ENCODE peak calls at places on chromosome 15, in nine cellular contexts. P, Q, H, E, R, F, O, K and U are unnamed samples. For H3K9me3, the result is how much of the 10 kb centered on the place peaks cover.

GRCh38 chr15:59148160-59148810 is 43.3 kb downstream of the CCNB2 start:
- DNase-seq in Q (no peak), E (no peak), O (peak), P (no peak), K (no peak), F (peak), R (no peak), H (no peak), U (no peak)

GRCh38 chr15:85354432-85354831 is 26.0 kb upstream of the AKAP13 start:
- DNase-seq in R (no peak), K (no peak), F (peak), H (no peak), E (no peak), P (no peak), Q (no peak), O (peak), U (no peak)

GRCh38 chr15:99306694-99307338 is 55.5 kb downstream of the LRRC28 start:
- DNase-seq in K (no peak), E (peak), H (peak), P (no peak), F (peak), Q (peak), R (no peak), O (no peak), U (no peak)

GRCh38 chr15:68564173-68564572 is 14.6 kb upstream of the CORO2B start:
- DNase-seq in Q (no peak), E (no peak), H (no peak), F (no peak), P (no peak), R (no peak), O (no peak), K (no peak), U (no peak)

GRCh38 chr15:61195116-61196002 is 33.7 kb downstream of the RORA start:
- DNase-seq in K (peak), H (no peak), E (peak), R (no peak), Q (peak), F (peak), P (no peak), O (peak), U (no peak)

GRCh38 chr15:77251662-77252061 is 168.2 kb downstream of the PEAK1 start:
- DNase-seq in H (no peak), E (no peak), O (peak), P (no peak), F (peak), K (no peak), Q (peak), R (no peak), U (no peak)

GRCh38 chr15:85709250-85709649 is 85.5 kb downstream of the KLHL25 start:
- DNase-seq in P (no peak), H (no peak), K (no peak), R (no peak), O (no peak), F (no peak), Q (no peak), E (no peak), U (no peak)

GRCh38 chr15:81886586-81886985 is 159.2 kb downstream of the MEX3B start:
- DNase-seq in E (no peak), K (no peak), P (no peak), R (no peak), Q (no peak), H (no peak), F (peak), O (peak), U (no peak)

GRCh38 chr15:60130398-60130797 is 126.3 kb downstream of the FOXB1 start:
- DNase-seq in O (no peak), K (no peak), R (no peak), F (peak), Q (no peak), E (no peak), P (no peak), H (no peak), U (no peak)

GRCh38 chr15:96339662-96340347 is 9.3 kb downstream of the NR2F2 start:
- DNase-seq in F (peak), R (no peak), O (no peak), K (no peak), Q (peak), H (no peak), P (no peak), E (peak), U (no peak)

GRCh38 chr15:67133738-67134576 is 68.6 kb downstream of the SMAD3 start:
- DNase-seq in K (peak), R (peak), H (no peak), F (peak), Q (peak), O (peak), P (no peak), E (peak), U (no peak)

GRCh38 chr15:27866505-27867165 is 232.5 kb downstream of the OCA2 start:
- DNase-seq in P (no peak), E (no peak), R (no peak), K (no peak), O (no peak), H (no peak), Q (no peak), F (no peak), U (no peak)

GRCh38 chr15:71651750-71652186 is 158.6 kb upstream of the NR2E3 start:
- DNase-seq in F (peak), O (peak), P (peak), H (peak), K (peak), E (peak), R (no peak), Q (peak), U (no peak)

GRCh38 chr15:58494581-58494980 is 62.8 kb downstream of the LIPC start:
- DNase-seq in R (no peak), Q (no peak), E (no peak), P (no peak), O (no peak), K (no peak), F (no peak), H (no peak), U (no peak)

GRCh38 chr15:58410353-58410752 is 21.4 kb upstream of the LIPC start:
- DNase-seq in H (no peak), R (no peak), K (no peak), O (no peak), Q (no peak), F (no peak), E (no peak), P (no peak), U (no peak)

GRCh38 chr15:29128671-29129070 is 141.0 kb downstream of the NSMCE3 start:
- DNase-seq in R (no peak), O (no peak), H (no peak), F (no peak), P (no peak), E (no peak), K (no peak), Q (no peak), U (no peak)

GRCh38 chr15:26892119-26892518 is 25.3 kb downstream of the GABRA5 start:
- DNase-seq in F (no peak), K (no peak), R (no peak), H (no peak), O (no peak), E (no peak), Q (no peak), P (no peak), U (no peak)

GRCh38 chr15:78082743-78083110 is 5.2 kb upstream of the TBC1D2B start:
- DNase-seq in R (no peak), O (no peak), K (no peak), H (no peak), Q (no peak), E (no peak), P (no peak), F (no peak), U (no peak)

GRCh38 chr15:42994546-42994945 is 74.0 kb upstream of the TTBK2 start:
- DNase-seq in Q (no peak), F (peak), O (peak), H (no peak), E (no peak), P (no peak), K (peak), R (no peak), U (no peak)

GRCh38 chr15:23564798-23565394 is 578 bp upstream of the MKRN3 start:
- DNase-seq in E (no peak), R (no peak), P (no peak), K (no peak), H (no peak), O (peak), Q (peak), F (peak), U (no peak)

GRCh38 chr15:52787123-52787503 is 3.0 kb downstream of the ONECUT1 start:
- DNase-seq in H (no peak), F (no peak), K (no peak), O (no peak), Q (peak), R (no peak), P (no peak), E (no peak), U (no peak)

GRCh38 chr15:74053497-74053896 is 28.9 kb downstream of the GOLGA6A start:
- DNase-seq in F (no peak), E (no peak), K (no peak), O (no peak), P (no peak), R (no peak), Q (no peak), H (no peak), U (peak)

GRCh38 chr15:78598348-78598747 is 22.4 kb downstream of the CHRNA3 start:
- DNase-seq in O (no peak), Q (no peak), P (no peak), F (no peak), R (no peak), K (no peak), H (no peak), E (no peak), U (no peak)

GRCh38 chr15:67413770-67414429 is 107.0 kb upstream of the C15orf61 start:
- DNase-seq in R (no peak), F (peak), O (peak), P (no peak), H (no peak), Q (no peak), E (no peak), K (no peak), U (no peak)

GRCh38 chr15:45091581-45091980 is 22.4 kb downstream of the DUOX2 start:
- DNase-seq in R (no peak), O (no peak), K (no peak), Q (no peak), E (no peak), F (no peak), H (no peak), P (no peak), U (no peak)

GRCh38 chr15:83747050-83747717 is 93.3 kb downstream of the ADAMTSL3 start:
- DNase-seq in H (no peak), E (peak), F (peak), R (peak), K (peak), O (peak), Q (peak), P (no peak), U (peak)

GRCh38 chr15:86903642-86904421 is 824.2 kb downstream of the AGBL1 start:
- DNase-seq in O (no peak), P (no peak), F (no peak), H (no peak), Q (no peak), E (no peak), R (no peak), K (no peak), U (no peak)

GRCh38 chr15:94230436-94230885 is 900 bp upstream of the MCTP2 start:
- DNase-seq in F (no peak), Q (peak), H (no peak), K (no peak), E (no peak), O (no peak), P (no peak), R (no peak), U (no peak)

GRCh38 chr15:32643907-32644445 is 2.5 kb downstream of the SCG5 start:
- DNase-seq in K (peak), Q (no peak), E (no peak), H (no peak), P (no peak), R (no peak), F (no peak), O (no peak), U (no peak)

GRCh38 chr15:26889298-26889898 is 22.5 kb downstream of the GABRA5 start:
- DNase-seq in P (no peak), F (peak), K (peak), O (peak), Q (peak), R (no peak), H (peak), E (peak), U (no peak)

GRCh38 chr15:75648156-75649000 is 666 bp downstream of the SNX33 start:
- DNase-seq in Q (peak), K (peak), P (no peak), F (peak), R (peak), O (peak), E (peak), H (peak), U (peak)

GRCh38 chr15:27865323-27865922 is 233.7 kb downstream of the OCA2 start:
- DNase-seq in H (no peak), O (no peak), E (no peak), K (no peak), R (no peak), P (no peak), F (no peak), Q (no peak), U (no peak)

GRCh38 chr15:29074045-29074444 is 188.3 kb downstream of the APBA2 start:
- DNase-seq in E (no peak), O (peak), R (no peak), Q (no peak), P (no peak), F (peak), H (no peak), K (peak), U (no peak)

GRCh38 chr15:63698731-63699130 is 101.5 kb downstream of the FBXL22 start:
- DNase-seq in E (no peak), P (no peak), R (no peak), Q (no peak), K (no peak), F (no peak), H (no peak), O (no peak), U (no peak)

GRCh38 chr15:42528970-42529369 is 19.6 kb downstream of the LRRC57 start:
- DNase-seq in K (no peak), H (no peak), P (no peak), O (no peak), F (no peak), Q (no peak), R (no peak), E (no peak), U (no peak)

GRCh38 chr15:45425135-45425534 is 46.8 kb upstream of the GATM start:
- DNase-seq in F (peak), O (peak), H (no peak), R (no peak), Q (no peak), E (no peak), K (peak), P (no peak), U (no peak)

GRCh38 chr15:25170781-25171110 is 216.0 kb downstream of the SNRPN start:
- DNase-seq in E (no peak), P (no peak), O (no peak), Q (no peak), R (peak), K (no peak), H (peak), F (no peak), U (no peak)

GRCh38 chr15:25169318-25169717 is 214.5 kb downstream of the SNRPN start:
- DNase-seq in F (no peak), E (no peak), O (no peak), P (no peak), Q (no peak), R (peak), H (peak), K (no peak), U (no peak)

GRCh38 chr15:25171856-25172687 is 217.3 kb downstream of the SNRPN start:
- DNase-seq in O (no peak), R (peak), K (no peak), H (no peak), Q (no peak), F (no peak), E (no peak), P (no peak), U (peak)

GRCh38 chr15:25171111-25171811 is 216.5 kb downstream of the SNRPN start:
- DNase-seq in O (no peak), Q (no peak), R (peak), K (no peak), P (no peak), H (no peak), F (no peak), E (no peak), U (peak)

DNA sequence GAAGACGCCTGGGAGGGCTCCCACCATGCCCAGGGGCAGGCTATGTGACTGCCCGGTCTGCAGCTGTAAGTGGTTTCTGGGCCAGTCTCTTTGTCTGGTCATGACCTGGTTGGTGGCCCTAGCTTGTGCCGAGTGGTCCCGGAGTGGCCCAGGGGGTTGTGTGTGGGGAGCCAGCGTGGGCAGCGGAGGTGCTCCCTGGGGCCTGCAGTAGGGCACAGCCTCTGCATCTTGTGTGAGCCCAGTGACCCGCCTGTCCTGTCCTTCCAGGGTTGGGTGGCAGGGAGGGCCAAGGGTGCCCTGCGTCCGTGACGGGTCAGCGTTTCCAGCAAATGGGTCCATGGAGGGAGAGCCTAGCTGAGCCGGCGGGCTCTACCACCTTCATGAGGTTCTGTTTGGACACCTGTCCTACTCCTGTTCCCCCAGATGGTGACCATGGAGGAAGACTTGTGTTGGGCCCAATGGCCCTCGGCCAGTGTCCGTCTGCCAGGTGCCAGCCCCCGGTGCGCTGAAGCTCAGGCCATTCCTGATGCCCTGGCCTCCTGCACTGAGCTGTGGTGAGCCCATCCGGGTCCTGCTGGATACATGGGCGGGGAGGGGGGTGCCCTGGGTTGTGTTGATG is 215.4 kb downstream of the SNRPN start:
- DNase-seq in Q (no peak), F (no peak), E (no peak), O (no peak), H (peak), K (no peak), P (no peak), R (peak), U (peak)
- H3K9me3 ChIP-seq in Q (under half), F (under half), E (under half), O (under half), H (under half), K (under half), P (under half), R (under half), U (under half)

GRCh38 chr15:88899251-88899650 is 3.9 kb upstream of the HAPLN3 start:
- DNase-seq in R (no peak), P (no peak), E (no peak), K (no peak), Q (no peak), O (no peak), F (no peak), H (no peak), U (no peak)
- H3K27ac ChIP-seq in R (no peak), P (peak), E (no peak), K (no peak), Q (no peak), O (no peak), F (no peak), H (no peak), U (no peak)

DNA sequence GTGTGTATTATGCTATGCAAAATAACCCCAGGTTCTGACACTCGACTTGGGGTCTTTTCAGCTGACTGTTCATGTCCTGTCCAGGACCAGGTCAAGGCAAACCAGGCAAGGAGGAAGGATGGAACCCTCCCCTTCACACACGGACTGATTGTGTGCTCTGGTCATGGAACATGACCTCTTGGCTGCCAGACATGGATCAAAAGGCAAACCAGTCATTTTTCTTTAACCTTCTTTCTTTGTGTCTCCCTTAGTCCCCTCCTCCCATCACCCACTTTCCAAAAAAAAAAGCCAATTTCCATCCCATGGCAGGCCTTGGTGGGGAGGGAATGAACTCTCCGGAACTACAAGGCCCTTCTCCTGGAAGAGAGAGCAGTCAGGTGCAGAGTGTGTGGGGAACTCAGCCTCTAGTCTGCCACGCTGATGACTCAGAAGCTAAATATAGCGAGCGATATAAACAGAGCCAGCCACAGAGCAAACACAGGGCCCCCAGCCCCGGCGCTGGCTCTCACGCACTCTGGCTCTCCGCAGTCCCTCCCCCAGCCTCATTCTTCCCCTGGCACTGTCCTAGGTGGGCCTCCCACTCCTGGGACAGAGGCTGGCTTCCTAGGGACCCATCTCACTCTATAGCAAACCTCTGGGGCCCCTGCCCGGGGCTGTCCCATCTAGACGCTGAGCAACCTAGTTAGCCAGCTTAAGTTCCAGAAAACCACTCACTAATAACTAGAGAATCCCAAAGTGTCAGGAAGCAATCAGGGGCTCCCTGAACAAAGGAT is 10.0 kb downstream of the BMF start:
- DNase-seq in E (peak), H (peak), R (peak), O (peak), Q (no peak), P (peak), K (peak), F (peak), U (peak)
- H3K4me3 ChIP-seq in E (no peak), H (no peak), R (no peak), O (peak), Q (no peak), P (peak), K (no peak), F (no peak), U (peak)

DNA sequence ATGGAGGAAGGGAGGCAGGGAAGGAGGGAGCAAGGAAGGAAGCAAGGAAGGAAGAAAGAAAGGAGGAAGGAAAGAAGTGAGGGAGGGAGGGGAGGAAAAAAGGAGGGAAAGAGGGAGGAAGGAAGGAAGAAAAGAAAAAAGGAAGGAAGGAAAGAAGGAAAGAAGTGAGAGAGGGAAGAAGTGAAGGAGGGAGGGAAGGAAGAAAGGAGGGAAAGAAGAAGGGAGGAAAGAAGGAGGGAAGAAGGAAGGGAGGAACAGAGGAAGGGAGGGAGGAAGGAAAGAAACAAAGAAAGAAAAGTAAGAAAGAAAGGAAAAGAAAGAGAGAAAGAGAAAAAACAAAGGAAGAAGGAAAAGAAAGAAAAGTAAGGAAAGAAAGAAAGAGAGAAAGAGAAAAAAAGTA is 183.0 kb upstream of the SLC24A5 start:
- DNase-seq in F (no peak), R (no peak), Q (no peak), H (no peak), E (no peak), O (no peak), K (no peak), P (no peak), U (no peak)
- H3K9me3 ChIP-seq in F (under half), R (under half), Q (under half), H (under half), E (under half), O (under half), K (under half), P (under half), U (under half)

GRCh38 chr15:70237626-70238025 is 139.9 kb upstream of the TLE3 start:
- DNase-seq in R (no peak), O (no peak), P (no peak), K (peak), Q (no peak), F (no peak), E (no peak), H (no peak), U (no peak)
- H3K27ac ChIP-seq in R (no peak), O (no peak), P (no peak), K (no peak), Q (no peak), F (no peak), E (no peak), H (no peak), U (no peak)

GRCh38 chr15:56660943-56661342 is 72.4 kb downstream of the ZNF280D start:
- DNase-seq in H (no peak), Q (no peak), F (no peak), O (no peak), K (no peak), E (no peak), R (no peak), P (no peak), U (no peak)
- H3K4me3 ChIP-seq in H (no peak), Q (no peak), F (no peak), O (no peak), K (no peak), E (no peak), R (no peak), P (no peak), U (no peak)